ENCODE peak calls at places on chromosomes 1 and 21, in four cellular contexts. L is IMR-90, W is pancreas, A is astrocyte. H is an unnamed sample.

GRCh38 chr1:54671985-54672608 is 30.5 kb downstream of the MROH7 start:
- DNase-seq in L (peak), W (no peak), A (peak), H (peak)

GRCh38 chr1:225767591-225768540 is 9.8 kb upstream of the SRP9 start:
- DNase-seq in L (peak), W (peak), A (peak), H (peak)

GRCh38 chr1:207336559-207337467 is 15.3 kb downstream of the CD55 start:
- DNase-seq in L (peak), W (no peak), A (peak), H (peak)

GRCh38 chr1:153643100-153643499 is 9.2 kb downstream of the CHTOP start:
- DNase-seq in L (no peak), W (peak), A (no peak), H (no peak)

GRCh38 chr1:209879539-209879938 is 51.8 kb downstream of the UTP25 start:
- DNase-seq in L (no peak), W (no peak), A (peak), H (no peak)

GRCh38 chr1:154225370-154225769 is 4.6 kb downstream of the UBAP2L start:
- DNase-seq in L (no peak), W (no peak), A (no peak), H (no peak)

GRCh38 chr1:201375169-201375568 is 2.3 kb downstream of the TNNT2 start:
- DNase-seq in L (no peak), W (no peak), A (no peak), H (no peak)

GRCh38 chr1:223153177-223154119 is 10.4 kb upstream of the TLR5 start:
- DNase-seq in L (peak), W (no peak), A (peak), H (peak)

GRCh38 chr1:30684881-30685795 is 38.2 kb downstream of the MATN1 start:
- DNase-seq in L (no peak), W (peak), A (no peak), H (no peak)

GRCh38 chr1:20711285-20712209 is 6.3 kb downstream of the KIF17 start:
- DNase-seq in L (no peak), W (no peak), A (no peak), H (no peak)

GRCh38 chr1:20358761-20359263 is 68.1 kb downstream of the VWA5B1 start:
- DNase-seq in L (peak), W (peak), A (peak), H (peak)

GRCh38 chr1:48039088-48040049 is 42.2 kb upstream of the TRABD2B start:
- DNase-seq in L (peak), W (no peak), A (no peak), H (peak)

GRCh38 chr1:3530931-3531818 is 76.7 kb downstream of the ARHGEF16 start:
- DNase-seq in L (peak), W (peak), A (peak), H (peak)

GRCh38 chr1:227869281-227869842 is 53.9 kb downstream of the PRSS38 start:
- DNase-seq in L (peak), W (no peak), A (no peak), H (no peak)

GRCh38 chr1:114079596-114080190 is 74.0 kb downstream of the SYT6 start:
- DNase-seq in L (no peak), W (no peak), A (no peak), H (no peak)

GRCh38 chr1:30472009-30472408 is 251.4 kb downstream of the MATN1 start:
- DNase-seq in L (no peak), W (no peak), A (no peak), H (no peak)

GRCh38 chr1:239951518-239952130 is 140.1 kb upstream of the FMN2 start:
- DNase-seq in L (peak), W (no peak), A (peak), H (peak)

GRCh38 chr1:151189638-151190445 is at the start of gene VPS72:
- DNase-seq in L (peak), W (peak), A (peak), H (peak)
- TF ChIP-seq CTCF in L (no peak), W (no peak), A (no peak), H (peak)

DNA sequence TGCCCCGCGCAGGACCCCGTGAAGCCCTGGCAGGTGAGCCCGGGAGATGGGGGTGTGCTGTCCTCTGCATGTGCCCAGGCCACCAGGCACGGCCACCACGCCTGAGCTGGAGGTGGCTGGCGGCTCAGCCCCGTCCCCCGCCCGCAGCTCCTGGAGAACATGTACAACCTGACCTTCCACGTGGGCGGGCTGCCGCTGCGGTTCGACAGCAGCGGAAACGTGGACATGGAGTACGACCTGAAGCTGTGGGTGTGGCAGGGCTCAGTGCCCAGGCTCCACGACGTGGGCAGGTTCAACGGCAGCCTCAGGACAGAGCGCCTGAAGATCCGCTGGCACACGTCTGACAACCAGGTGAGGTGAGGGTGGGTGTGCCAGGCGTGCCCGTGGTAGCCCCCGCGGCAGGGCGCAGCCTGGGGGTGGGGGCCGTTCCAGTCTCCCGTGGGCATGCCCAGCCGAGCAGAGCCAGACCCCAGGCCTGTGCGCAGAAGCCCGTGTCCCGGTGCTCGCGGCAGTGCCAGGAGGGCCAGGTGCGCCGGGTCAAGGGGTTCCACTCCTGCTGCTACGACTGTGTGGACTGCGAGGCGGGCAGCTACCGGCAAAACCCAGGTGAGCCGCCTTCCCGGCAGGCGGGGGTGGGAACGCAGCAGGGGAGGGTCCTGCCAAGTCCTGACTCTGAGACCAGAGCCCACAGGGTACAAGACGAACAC is 1.8 kb downstream of the TAS1R3 start:
- DNase-seq in L (no peak), W (no peak), A (no peak), H (no peak)
- H3K4me3 ChIP-seq in L (no peak), W (no peak), A (no peak), H (no peak)

GRCh38 chr1:78171736-78172590 is 126.2 kb downstream of the GIPC2 start:
- DNase-seq in L (peak), W (no peak), A (peak), H (peak)

GRCh38 chr1:78165816-78166215 is 120.0 kb downstream of the GIPC2 start:
- DNase-seq in L (peak), W (no peak), A (no peak), H (peak)

GRCh38 chr1:78168306-78168705 is 122.5 kb downstream of the GIPC2 start:
- DNase-seq in L (peak), W (no peak), A (no peak), H (no peak)

GRCh38 chr1:78176448-78176847 is 130.7 kb downstream of the GIPC2 start:
- DNase-seq in L (peak), W (no peak), A (peak), H (peak)

DNA sequence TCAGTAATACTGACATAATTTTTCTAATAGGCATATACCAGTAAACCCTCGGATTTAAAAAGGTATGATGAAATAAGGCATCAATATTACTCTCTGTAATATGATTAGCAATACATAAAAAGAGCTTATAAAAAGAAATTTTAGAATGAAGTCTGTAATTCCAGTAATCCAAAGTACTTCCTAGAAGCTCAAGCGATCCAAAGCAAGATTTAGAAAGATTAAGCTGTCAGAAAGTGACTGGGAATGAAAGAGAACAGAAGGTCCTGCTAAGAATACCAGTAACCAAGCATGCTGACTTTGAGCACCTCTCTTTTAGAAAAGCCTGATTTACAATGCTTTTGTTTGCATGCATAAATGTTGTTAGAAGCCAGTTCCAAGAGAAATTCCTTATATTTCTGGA is 125.1 kb downstream of the GIPC2 start:
- DNase-seq in L (no peak), W (no peak), A (no peak), H (no peak)
- TF ChIP-seq CTCF in L (no peak), W (no peak), A (no peak), H (no peak)

GRCh38 chr1:7991504-7992440 is 30.3 kb downstream of the PARK7 start:
- DNase-seq in L (peak), W (no peak), A (no peak), H (no peak)

GRCh38 chr1:7989762-7990428 is 28.4 kb downstream of the PARK7 start:
- DNase-seq in L (no peak), W (no peak), A (no peak), H (no peak)

GRCh38 chr1:7987528-7987927 is 26.0 kb downstream of the PARK7 start:
- DNase-seq in L (no peak), W (no peak), A (no peak), H (no peak)

GRCh38 chr1:7985851-7986612 is 24.5 kb downstream of the PARK7 start:
- DNase-seq in L (no peak), W (no peak), A (no peak), H (no peak)

DNA sequence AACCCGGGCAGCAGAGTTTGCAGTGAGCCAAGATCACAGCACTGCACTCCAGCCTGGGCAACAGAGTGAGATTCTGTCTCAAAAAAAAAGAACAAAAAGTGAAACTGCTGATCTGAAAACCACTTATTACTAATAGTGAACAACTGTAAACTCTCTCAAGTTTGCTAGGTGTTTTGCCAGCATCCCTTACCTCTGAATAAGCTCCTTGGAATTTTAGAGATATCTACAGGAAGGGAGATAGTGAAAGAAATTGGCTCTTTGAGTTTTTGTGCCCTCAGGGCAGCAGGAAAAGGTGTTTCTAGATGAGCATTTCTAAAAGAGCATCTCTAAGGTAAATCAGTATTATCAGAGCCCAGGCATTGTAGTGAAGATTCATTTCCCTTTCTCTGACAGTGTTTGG is 27.1 kb downstream of the PARK7 start:
- DNase-seq in L (peak), W (no peak), A (no peak), H (no peak)
- H3K4me3 ChIP-seq in L (no peak), W (no peak), A (no peak), H (no peak)

DNA sequence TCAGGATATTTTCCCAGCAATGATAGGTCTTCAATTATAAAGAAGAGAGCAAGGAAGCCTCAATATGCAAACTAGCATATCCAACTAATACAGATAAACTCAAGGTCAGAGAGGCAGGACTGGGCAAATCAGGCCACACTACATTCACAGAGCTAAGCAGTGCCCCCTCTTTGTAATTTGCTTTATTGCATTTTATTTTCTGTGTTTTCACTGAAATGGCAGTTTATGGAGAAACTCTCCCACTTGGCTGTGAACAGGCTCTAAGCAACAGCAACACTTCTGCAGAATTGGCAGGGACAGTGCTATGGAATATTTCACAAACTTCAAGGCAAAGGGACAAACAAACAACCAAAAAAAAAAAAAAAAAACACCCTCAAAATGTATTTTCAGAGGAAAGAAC is 93.4 kb upstream of the SOD1 start:
- DNase-seq in L (no peak), W (no peak), A (no peak), H (peak)
- TF ChIP-seq CTCF in L (no peak), W (no peak), A (no peak), H (peak)

DNA sequence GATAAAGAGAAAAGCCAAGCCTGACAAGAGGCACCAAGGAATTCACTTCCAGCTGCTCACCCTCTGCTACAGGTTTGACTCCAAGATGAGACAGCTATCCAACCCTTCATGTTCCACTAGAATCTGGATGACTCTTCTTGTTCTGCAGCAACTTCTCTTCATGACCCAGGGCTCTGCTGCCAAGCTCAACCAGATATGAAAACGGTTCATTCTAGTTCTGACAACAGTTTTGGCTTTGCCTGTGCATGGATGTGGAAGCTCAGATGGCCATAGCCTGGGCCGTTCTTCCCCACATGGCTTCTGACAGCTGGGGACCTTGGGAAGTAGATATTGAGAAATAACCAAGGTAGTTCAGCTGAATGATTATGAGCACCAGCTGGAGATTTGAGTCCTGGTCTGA is 13.7 kb downstream of the PI4KB start:
- DNase-seq in L (no peak), W (no peak), A (no peak), H (no peak)
- H3K4me3 ChIP-seq in L (no peak), W (no peak), A (no peak), H (no peak)

GRCh38 chr1:31714442-31715096 is 10.8 kb upstream of the COL16A1 start:
- DNase-seq in L (peak), W (peak), A (peak), H (peak)
- TF ChIP-seq CTCF in L (peak), W (no peak), A (peak), H (peak)

H was measured in choroid plexus epithelial cell.